ENCODE peak calls at places on chromosomes 7 and 10, in five cellular contexts. F, A, J, C and V are unnamed samples.

GRCh38 chr10:4174197-4174596 is 389.2 kb upstream of the KLF6 start:
- DNase-seq in C (no peak), A (no peak), J (peak; percentile 49), F (no peak), V (no peak)

GRCh38 chr7:40714338-40715052 is 579.7 kb downstream of the SUGCT start:
- DNase-seq in J (no peak), A (no peak), F (peak; percentile 36), C (no peak), V (no peak)

GRCh38 chr7:136303162-136303561 is 326.0 kb upstream of the MTPN start:
- DNase-seq in A (no peak), C (no peak), J (no peak), F (peak; percentile 13), V (no peak)

GRCh38 chr7:22052650-22053336 is 107.1 kb upstream of the CDCA7L start:
- DNase-seq in C (no peak), A (no peak), J (no peak), F (no peak), V (no peak)

GRCh38 chr7:116800594-116800993 is 61.8 kb upstream of the CAPZA2 start:
- DNase-seq in A (no peak), J (no peak), F (no peak), C (no peak), V (no peak)

GRCh38 chr10:79178614-79179403 is 110.0 kb downstream of the ZMIZ1 start:
- DNase-seq in F (peak; percentile 95), C (no peak), A (no peak), J (peak; percentile 73), V (no peak)

GRCh38 chr7:134210227-134210626 is 83.1 kb downstream of the LRGUK start:
- DNase-seq in C (no peak), A (no peak), F (no peak), J (no peak), V (no peak)

GRCh38 chr7:109094-109493 is 83.3 kb upstream of the FAM20C start:
- DNase-seq in C (no peak), A (no peak), F (no peak), J (no peak), V (no peak)

GRCh38 chr7:43303740-43304241 is 191.3 kb downstream of the HECW1 start:
- DNase-seq in F (peak; percentile 66), A (no peak), C (peak; percentile 75), J (no peak), V (no peak)

GRCh38 chr10:126432507-126432906 is 44.2 kb upstream of the ADAM12 start:
- DNase-seq in F (no peak), A (no peak), C (no peak), J (no peak), V (no peak)

GRCh38 chr7:21945374-21946227 is at the start of gene CDCA7L:
- DNase-seq in C (peak; percentile 51), A (peak; percentile 29), J (peak; percentile 87), F (peak; percentile 77), V (peak; percentile 66)

GRCh38 chr10:124636271-124636993 is 107.7 kb downstream of the FAM53B start:
- DNase-seq in A (no peak), C (no peak), F (no peak), J (no peak), V (no peak)

GRCh38 chr7:32869716-32870115 is 21.8 kb downstream of the KBTBD2 start:
- DNase-seq in F (no peak), C (no peak), A (no peak), J (no peak), V (no peak)

GRCh38 chr7:100486753-100487446 is 3.2 kb downstream of the NYAP1 start:
- DNase-seq in A (no peak), J (peak; percentile 59), F (peak; percentile 36), C (no peak), V (no peak)

GRCh38 chr7:27921081-27921836 is 181.3 kb downstream of the TAX1BP1 start:
- DNase-seq in C (no peak), J (peak; percentile 80), F (peak; percentile 80), A (peak; percentile 6), V (no peak)

GRCh38 chr7:50321678-50322077 is 17.2 kb downstream of the IKZF1 start:
- DNase-seq in F (no peak), C (peak; percentile 50), J (no peak), A (no peak), V (no peak)

GRCh38 chr7:77745746-77746145 is 49.5 kb downstream of the RSBN1L start:
- DNase-seq in A (no peak), J (no peak), F (no peak), C (no peak), V (no peak)

GRCh38 chr7:150877545-150877944 is 25.2 kb downstream of the AOC1 start:
- DNase-seq in J (no peak), C (no peak), A (no peak), F (no peak), V (no peak)

GRCh38 chr7:128351296-128352123 is 7.8 kb upstream of the RBM28 start:
- DNase-seq in A (no peak), J (no peak), C (no peak), F (no peak), V (no peak)

GRCh38 chr7:107663196-107663595 is 2.6 kb downstream of the SLC26A4 start:
- DNase-seq in C (no peak), F (no peak), A (no peak), J (no peak), V (no peak)

GRCh38 chr10:36301539-36301938 is 659.4 kb upstream of the FZD8 start:
- DNase-seq in J (no peak), F (no peak), A (no peak), C (no peak), V (no peak)

GRCh38 chr10:80153460-80153859 is 20.9 kb downstream of the PLAC9 start:
- DNase-seq in F (no peak), A (no peak), C (no peak), J (no peak), V (no peak)

GRCh38 chr7:27997188-27997707 is 183.3 kb downstream of the JAZF1 start:
- DNase-seq in C (no peak), A (peak; percentile 69), F (no peak), J (no peak), V (no peak)